ENCODE peak calls at places on chromosomes 16 and 17, in ten cellular contexts. I, T, F, D, L, E, X, P, K and Y are unnamed samples.

GRCh38 chr16:82630688-82631087 is 3.9 kb downstream of the CDH13 start:
- DNase-seq in T (peak; percentile 61), L (no peak), P (no peak), F (no peak), E (no peak), D (no peak), I (peak; percentile 35), K (no peak), X (no peak), Y (peak; percentile 54)

GRCh38 chr16:81996664-81997529 is 14.4 kb downstream of the SDR42E1 start:
- DNase-seq in K (no peak), F (no peak), I (peak; percentile 79), D (peak; percentile 22), P (no peak), L (no peak), X (peak; percentile 41), E (no peak), T (peak; percentile 33), Y (peak; percentile 64)

GRCh38 chr17:44970136-44970737 is 2.1 kb upstream of the C1QL1 start:
- DNase-seq in K (peak; percentile 76), E (no peak), F (peak; percentile 26), L (no peak), I (no peak), X (no peak), D (peak; percentile 81), T (no peak), P (peak; percentile 56), Y (no peak)

GRCh38 chr17:31095239-31096105 is 695 bp downstream of the NF1 start:
- DNase-seq in L (peak; percentile 54), E (peak; percentile 76), P (peak; percentile 72), F (peak; percentile 34), I (peak; percentile 25), D (peak; percentile 93), K (peak; percentile 75), T (peak; percentile 37), X (peak; percentile 34), Y (peak; percentile 39)

GRCh38 chr17:5508855-5509254 is 22.5 kb downstream of the MIS12 start:
- DNase-seq in K (no peak), L (no peak), D (peak; percentile 86), E (no peak), P (no peak), I (no peak), X (no peak), F (no peak), T (no peak), Y (peak; percentile 57)

GRCh38 chr16:47976609-47977180 is 179.1 kb downstream of the ABCC12 start:
- DNase-seq in K (no peak), P (no peak), X (no peak), D (no peak), E (no peak), T (no peak), F (no peak), I (no peak), L (no peak), Y (no peak)

GRCh38 chr17:4833941-4834501 is 881 bp downstream of the MINK1 start:
- DNase-seq in L (no peak), F (no peak), P (no peak), X (no peak), E (no peak), T (peak; percentile 65), D (peak; percentile 15), I (peak; percentile 10), K (peak; percentile 44), Y (peak; percentile 44)

GRCh38 chr17:18181358-18181757 is 2.3 kb upstream of the ALKBH5 start:
- DNase-seq in E (no peak), T (no peak), K (no peak), D (no peak), L (no peak), P (no peak), I (peak; percentile 70), X (no peak), F (no peak), Y (peak; percentile 72)

GRCh38 chr17:75010683-75011406 is 1.6 kb upstream of the MRPL58 start:
- DNase-seq in L (peak; percentile 80), T (no peak), K (no peak), E (peak; percentile 64), F (no peak), I (peak; percentile 65), P (peak; percentile 58), D (no peak), X (peak; percentile 23), Y (peak; percentile 36)

GRCh38 chr17:40522250-40522960 is 21.0 kb upstream of the TNS4 start:
- DNase-seq in I (no peak), E (no peak), K (no peak), L (peak; percentile 20), P (no peak), F (no peak), X (no peak), D (no peak), T (peak; percentile 46), Y (no peak)

GRCh38 chr17:50111687-50112655 is 16.8 kb downstream of the PDK2 start:
- DNase-seq in F (no peak), X (no peak), T (no peak), K (peak; percentile 55), P (peak; percentile 88), I (no peak), D (peak; percentile 64), L (no peak), E (no peak), Y (no peak)

GRCh38 chr17:27403480-27404005 is 52.7 kb upstream of the KSR1 start:
- DNase-seq in E (no peak), X (peak; percentile 42), I (no peak), K (no peak), P (no peak), T (no peak), F (no peak), D (no peak), L (no peak), Y (no peak)

GRCh38 chr16:69534720-69535119 is 31.0 kb upstream of the NFAT5 start:
- DNase-seq in D (no peak), F (no peak), K (no peak), E (no peak), T (no peak), P (no peak), X (no peak), I (no peak), L (no peak), Y (no peak)

GRCh38 chr16:6193718-6194117 is 1096.1 kb upstream of the EEF2KMT start:
- DNase-seq in L (no peak), F (no peak), X (peak; percentile 6), I (peak; percentile 1), K (peak; percentile 79), E (no peak), T (no peak), P (no peak), D (peak; percentile 89), Y (no peak)

GRCh38 chr17:16516594-16517018 is 24.6 kb upstream of the LRRC75A start:
- DNase-seq in K (peak; percentile 23), E (no peak), F (no peak), X (peak; percentile 50), P (no peak), T (peak; percentile 53), I (peak; percentile 75), L (no peak), D (peak; percentile 54), Y (peak; percentile 64)

GRCh38 chr17:44079877-44080821 is 9.6 kb downstream of the G6PC3 start:
- DNase-seq in F (no peak), L (no peak), P (no peak), D (no peak), T (no peak), I (no peak), X (no peak), K (no peak), E (peak; percentile 33), Y (no peak)

GRCh38 chr17:45371414-45372324 is 54.8 kb upstream of the MAP3K14 start:
- DNase-seq in D (peak; percentile 92), F (no peak), I (peak; percentile 83), K (peak; percentile 86), L (peak; percentile 88), E (peak; percentile 77), P (peak; percentile 92), X (no peak), T (peak; percentile 93), Y (peak; percentile 95)

GRCh38 chr17:37094391-37094790 is 145.6 kb downstream of the AATF start:
- DNase-seq in P (no peak), E (no peak), F (no peak), K (no peak), T (no peak), D (no peak), X (no peak), L (no peak), I (no peak), Y (no peak)

DNA sequence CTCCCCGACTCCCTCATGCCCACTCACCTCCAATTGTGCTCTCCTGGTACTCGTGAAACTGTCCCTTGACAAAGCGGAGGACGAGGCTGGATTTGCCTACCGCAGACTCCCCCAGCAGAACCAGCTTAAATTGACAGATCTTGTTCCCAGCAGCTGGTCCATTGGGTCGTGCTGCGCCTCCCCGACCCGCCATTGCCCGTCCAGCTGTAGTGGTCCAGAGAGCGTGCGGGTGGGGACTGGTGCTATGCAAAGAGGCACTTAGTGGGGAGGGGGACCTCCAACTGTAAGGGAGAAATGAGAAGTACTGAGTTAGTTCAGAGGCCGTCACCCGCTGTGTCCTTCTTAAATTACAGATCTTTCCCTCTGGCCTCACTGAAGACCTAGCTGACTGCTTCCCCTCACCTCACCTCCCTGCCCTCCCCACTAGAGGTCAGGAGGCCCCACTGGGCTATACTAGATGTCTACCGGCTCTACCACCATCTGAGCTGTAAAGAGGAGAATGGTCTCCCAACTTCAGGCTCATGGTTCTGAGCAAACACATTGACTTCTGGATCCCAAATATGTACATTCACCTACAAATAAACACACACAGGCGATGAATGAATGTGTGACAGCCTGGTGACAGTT is 7.8 kb downstream of the HSPB9 start:
- DNase-seq in I (no peak), P (no peak), X (no peak), D (no peak), E (no peak), T (no peak), K (no peak), F (no peak), L (no peak), Y (no peak)
- TF ChIP-seq CTCF in I (no peak), P (no peak), X (peak; percentile 10), D (no peak), E (no peak), T (no peak), K (no peak), F (no peak), L (no peak), Y (no peak)

GRCh38 chr16:30418350-30419181 is 11.2 kb downstream of the ZNF771 start:
- DNase-seq in X (no peak), F (no peak), T (no peak), E (peak; percentile 55), P (no peak), D (no peak), I (peak; percentile 15), L (no peak), K (no peak), Y (no peak)
- TF ChIP-seq CTCF in X (no peak), F (no peak), T (no peak), E (no peak), P (no peak), D (no peak), I (no peak), L (no peak), K (no peak), Y (no peak)

GRCh38 chr17:19743101-19744100 is 4.7 kb downstream of the ALDH3A1 start:
- DNase-seq in T (no peak), X (no peak), E (peak; percentile 52), D (no peak), K (no peak), L (no peak), P (no peak), F (no peak), I (no peak), Y (no peak)
- TF ChIP-seq CTCF in T (no peak), X (no peak), E (no peak), D (no peak), K (no peak), L (no peak), P (no peak), F (no peak), I (no peak), Y (no peak)

GRCh38 chr16:9256196-9256595 is 164.8 kb downstream of the HAPSTR1 start:
- DNase-seq in D (peak; percentile 68), I (peak; percentile 39), P (no peak), E (no peak), X (peak; percentile 60), L (no peak), K (peak; percentile 62), T (no peak), F (no peak), Y (no peak)
- TF ChIP-seq CTCF in D (peak; percentile 76), I (peak; percentile 70), P (peak; percentile 6), E (peak; percentile 43), X (peak; percentile 98), L (no peak), K (peak; percentile 48), T (no peak), F (peak; percentile 30), Y (peak; percentile 50)